ENCODE peak calls at places on chromosomes 11 and 22, in ten cellular contexts. H is progenitor cell of endocrine pancreas, G is IMR-90, P is ovary, D is RWPE1, Y is HFF-Myc, N is nephron progenitor cell, J is left ventricle myocardium inferior, M is choroid plexus epithelial cell, Q is fibroblast of lung. S is an unnamed sample.
A peak's percentile ranks its signal among the peaks of the same experiment; 100 is the strongest.

GRCh38 chr22:37904572-37905533 is 1.2 kb upstream of the MICALL1 start:
- DNase-seq in P (peak; percentile 69), Y (peak; percentile 85), J (peak; percentile 29), N (peak; percentile 12), H (no peak), G (peak; percentile 99), D (peak; percentile 93), Q (peak; percentile 99), M (peak; percentile 98), S (peak; percentile 98)

GRCh38 chr11:111944651-111945051 is 7.5 kb downstream of the DIXDC1 start:
- DNase-seq in G (peak; percentile 83), N (no peak), H (no peak), D (peak; percentile 58), Q (peak; percentile 88), Y (no peak), J (no peak), M (peak; percentile 89), P (no peak), S (peak; percentile 93)

GRCh38 chr22:44566911-44567310 is 68.9 kb upstream of the RTL6 start:
- DNase-seq in J (no peak), G (no peak), Q (no peak), P (peak; percentile 7), H (no peak), D (no peak), N (no peak), M (no peak), Y (no peak), S (no peak)

GRCh38 chr22:36764060-36764459 is 11.9 kb downstream of the IFT27 start:
- DNase-seq in Q (no peak), M (no peak), D (no peak), Y (no peak), G (no peak), J (no peak), N (no peak), H (no peak), P (no peak), S (no peak)

GRCh38 chr11:44793350-44794090 is 66.8 kb downstream of the TSPAN18 start:
- DNase-seq in Y (no peak), G (peak; percentile 57), N (peak; percentile 41), M (peak; percentile 65), P (no peak), D (no peak), H (no peak), J (no peak), Q (peak; percentile 18), S (no peak)

GRCh38 chr11:18768472-18768901 is 23.1 kb downstream of the PTPN5 start:
- DNase-seq in G (no peak), M (no peak), N (no peak), P (no peak), J (no peak), D (no peak), H (no peak), Q (no peak), Y (no peak), S (no peak)

GRCh38 chr11:106624377-106624776 is 393.9 kb downstream of the GUCY1A2 start:
- DNase-seq in M (peak; percentile 40), N (no peak), P (no peak), G (peak; percentile 12), J (no peak), H (no peak), D (no peak), Y (no peak), Q (peak; percentile 28), S (no peak)

GRCh38 chr22:26409705-26410376 is 19.2 kb upstream of the ASPHD2 start:
- DNase-seq in D (no peak), J (no peak), Y (no peak), P (no peak), N (no peak), H (no peak), M (no peak), Q (no peak), G (no peak), S (no peak)

GRCh38 chr11:64007160-64007628 is 21.0 kb downstream of the OTUB1 start:
- DNase-seq in M (no peak), G (no peak), H (no peak), J (no peak), Q (peak; percentile 22), D (no peak), N (peak; percentile 54), P (no peak), Y (no peak), S (peak; percentile 21)

GRCh38 chr11:128598096-128598495 is 10.7 kb upstream of the ETS1 start:
- DNase-seq in P (no peak), D (no peak), Y (no peak), G (no peak), N (no peak), H (no peak), M (no peak), Q (no peak), J (no peak), S (no peak)

GRCh38 chr11:126838779-126839178 is 161.8 kb downstream of the KIRREL3 start:
- DNase-seq in D (no peak), M (no peak), G (no peak), P (no peak), N (no peak), Y (no peak), H (no peak), Q (no peak), J (no peak), S (no peak)

GRCh38 chr22:33917744-33918406 is 2.4 kb downstream of the LARGE1 start:
- DNase-seq in H (no peak), G (peak; percentile 50), M (peak; percentile 43), P (no peak), Y (no peak), D (no peak), Q (peak; percentile 53), J (no peak), N (peak; percentile 10), S (peak; percentile 32)
- TF ChIP-seq CTCF in H (no peak), G (peak; percentile 51), M (peak; percentile 43), P (no peak), Y (peak; percentile 39), D (no peak), Q (peak; percentile 36), J (peak; percentile 39), N (peak; percentile 19), S (peak; percentile 52)

GRCh38 chr11:70785372-70785771 is 387.0 kb downstream of the CTTN start:
- DNase-seq in N (no peak), Y (no peak), H (no peak), D (no peak), J (no peak), G (no peak), P (no peak), Q (no peak), M (no peak), S (no peak)

GRCh38 chr11:70786021-70786665 is 387.8 kb downstream of the CTTN start:
- DNase-seq in M (no peak), Y (no peak), J (no peak), N (no peak), G (no peak), P (no peak), H (no peak), Q (no peak), D (no peak), S (no peak)

GRCh38 chr11:70796601-70797000 is 398.3 kb downstream of the CTTN start:
- DNase-seq in M (no peak), J (no peak), G (no peak), P (no peak), Y (no peak), D (no peak), Q (no peak), N (no peak), H (no peak), S (no peak)

GRCh38 chr11:70788247-70789022 is 390.1 kb downstream of the CTTN start:
- DNase-seq in J (no peak), N (no peak), H (no peak), Q (peak; percentile 75), M (peak; percentile 81), P (no peak), D (peak; percentile 94), Y (peak; percentile 33), G (peak; percentile 89), S (peak; percentile 70)

DNA sequence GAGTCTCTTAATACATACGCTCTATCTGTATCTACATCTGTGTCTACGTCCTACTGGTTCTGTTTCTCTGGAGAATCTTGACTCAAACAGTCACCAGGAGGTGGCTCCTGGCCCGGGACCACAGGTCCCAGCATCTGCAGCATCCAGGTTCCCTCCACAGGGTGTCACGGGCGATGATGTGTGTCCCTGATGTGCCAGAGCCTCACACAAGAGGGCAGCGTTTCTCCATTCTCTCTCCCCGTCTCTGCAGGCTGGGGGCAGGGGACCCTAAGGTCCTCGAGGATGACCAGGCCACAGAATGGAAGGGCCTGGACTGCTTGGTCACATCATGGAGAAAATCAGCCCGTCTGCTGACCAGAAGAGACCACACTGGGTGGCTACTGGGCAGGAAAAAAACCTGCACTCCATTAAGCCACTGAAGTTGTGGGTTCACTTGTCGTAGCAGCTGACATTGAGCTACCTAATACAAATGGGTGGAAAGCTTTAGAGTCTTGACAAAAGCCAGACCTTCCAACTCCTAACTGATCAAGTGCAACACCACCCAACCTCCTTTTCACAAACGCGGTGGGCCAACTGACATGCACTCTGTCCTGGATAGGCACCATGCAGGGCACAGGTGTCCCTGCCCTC is 392.5 kb downstream of the CTTN start:
- DNase-seq in M (peak; percentile 3), J (no peak), Y (no peak), H (no peak), D (no peak), Q (no peak), N (no peak), G (no peak), P (no peak), S (no peak)
- TF ChIP-seq CTCF in M (peak; percentile 33), J (no peak), Y (no peak), H (no peak), D (no peak), Q (no peak), N (no peak), G (peak; percentile 28), P (no peak), S (no peak)

GRCh38 chr11:96180341-96180740 is 162.7 kb downstream of the MAML2 start:
- DNase-seq in P (no peak), J (no peak), Q (no peak), N (no peak), G (no peak), D (no peak), H (no peak), M (no peak), Y (no peak), S (no peak)
- TF ChIP-seq CTCF in P (no peak), J (no peak), Q (no peak), N (no peak), G (no peak), D (no peak), H (no peak), M (no peak), Y (no peak), S (no peak)

GRCh38 chr11:109865558-109866186 is 227.5 kb upstream of the ZC3H12C start:
- DNase-seq in J (peak; percentile 14), M (no peak), N (no peak), H (no peak), Y (no peak), D (no peak), G (no peak), Q (no peak), P (no peak), S (no peak)
- TF ChIP-seq CTCF in J (peak; percentile 54), M (no peak), N (no peak), H (peak; percentile 26), Y (no peak), D (no peak), G (no peak), Q (no peak), P (no peak), S (peak; percentile 31)